ENCODE peak calls at places on chromosomes 4 and X, in five cellular contexts. One of them, this sample, is unnamed.

GRCh38 chr4:81405900-81406401 is 65.8 kb downstream of the RASGEF1B start:
- DNase-seq in nephron progenitor cell: peak
- DNase-seq in pancreas: no peak
- DNase-seq in esophagus squamous epithelium: no peak
- DNase-seq in AG08395: peak
- DNase-seq in this sample: peak

GRCh38 chrX:101051549-101052302 is at the start of gene TRMT2B:
- DNase-seq in nephron progenitor cell: peak
- DNase-seq in esophagus squamous epithelium: peak
- DNase-seq in AG08395: peak
- DNase-seq in pancreas: peak
- DNase-seq in this sample: peak

GRCh38 chr4:84050014-84050413 is 449.1 kb downstream of the NKX6-1 start:
- DNase-seq in pancreas: no peak
- DNase-seq in esophagus squamous epithelium: no peak
- DNase-seq in nephron progenitor cell: no peak
- DNase-seq in AG08395: no peak
- DNase-seq in this sample: no peak

GRCh38 chrX:68186552-68187262 is 246.6 kb downstream of the OPHN1 start:
- DNase-seq in nephron progenitor cell: no peak
- DNase-seq in AG08395: no peak
- DNase-seq in pancreas: no peak
- DNase-seq in esophagus squamous epithelium: no peak
- DNase-seq in this sample: no peak

GRCh38 chrX:18951032-18951431 is 32.9 kb downstream of the PHKA2 start:
- DNase-seq in pancreas: no peak
- DNase-seq in esophagus squamous epithelium: no peak
- DNase-seq in nephron progenitor cell: no peak
- DNase-seq in AG08395: no peak
- DNase-seq in this sample: no peak

GRCh38 chrX:72025236-72025770 is 106.4 kb downstream of the RTL5 start:
- DNase-seq in pancreas: no peak
- DNase-seq in nephron progenitor cell: no peak
- DNase-seq in AG08395: no peak
- DNase-seq in esophagus squamous epithelium: no peak
- DNase-seq in this sample: no peak

GRCh38 chr4:49032440-49033161 is 46.5 kb downstream of the CWH43 start:
- DNase-seq in pancreas: no peak
- DNase-seq in nephron progenitor cell: no peak
- DNase-seq in esophagus squamous epithelium: no peak
- DNase-seq in AG08395: peak
- DNase-seq in this sample: no peak

GRCh38 chr4:12881945-12882589 is 602.1 kb downstream of the RAB28 start:
- DNase-seq in pancreas: no peak
- DNase-seq in nephron progenitor cell: no peak
- DNase-seq in AG08395: no peak
- DNase-seq in esophagus squamous epithelium: no peak
- DNase-seq in this sample: no peak

GRCh38 chr4:40046311-40046980 is 10.2 kb upstream of the N4BP2 start:
- DNase-seq in esophagus squamous epithelium: no peak
- DNase-seq in pancreas: no peak
- DNase-seq in nephron progenitor cell: no peak
- DNase-seq in AG08395: peak
- DNase-seq in this sample: no peak

GRCh38 chrX:138865093-138865649 is 153.7 kb upstream of the FGF13 start:
- DNase-seq in esophagus squamous epithelium: no peak
- DNase-seq in pancreas: no peak
- DNase-seq in AG08395: no peak
- DNase-seq in nephron progenitor cell: no peak
- DNase-seq in this sample: no peak

GRCh38 chr4:153466637-153467153 is 535 bp downstream of the TMEM131L start:
- DNase-seq in AG08395: no peak
- DNase-seq in pancreas: peak
- DNase-seq in nephron progenitor cell: no peak
- DNase-seq in esophagus squamous epithelium: no peak
- DNase-seq in this sample: peak

GRCh38 chr4:38114435-38114834 is 154.2 kb downstream of the PTTG2 start:
- DNase-seq in nephron progenitor cell: no peak
- DNase-seq in esophagus squamous epithelium: no peak
- DNase-seq in AG08395: peak
- DNase-seq in pancreas: no peak
- DNase-seq in this sample: no peak

GRCh38 chr4:90977726-90978125 is 850.5 kb downstream of the CCSER1 start:
- DNase-seq in esophagus squamous epithelium: no peak
- DNase-seq in nephron progenitor cell: no peak
- DNase-seq in pancreas: no peak
- DNase-seq in AG08395: no peak
- DNase-seq in this sample: no peak

GRCh38 chr4:157886650-157887049 is 286.2 kb downstream of the GASK1B start:
- DNase-seq in esophagus squamous epithelium: no peak
- DNase-seq in pancreas: no peak
- DNase-seq in AG08395: no peak
- DNase-seq in nephron progenitor cell: no peak
- DNase-seq in this sample: no peak